ENCODE peak calls at places on chromosomes 5 and 9, in ten cellular contexts. S is GM03348; L is germinal center; T is AG08396; I is frontal cortex; G is activated naive CD4-positive, alpha-beta T cell treated with anti-CD3 and anti-CD28 coated beads for 36 hours; O is T-cell; A is astrocyte of the spinal cord; M is nucleus accumbens; Y is stimulated activated CD4-positive, alpha-beta T cell treated with anti-CD3 and anti-CD28 coated beads, Interleukin-1b, Interleukin-23, amount 100 ng/mL, for 24 hours. E is an unnamed sample.

GRCh38 chr9:97271292-97271691 is 36.2 kb upstream of the CCDC180 start:
- DNase-seq in L (no peak), A (no peak), T (no peak), O (no peak), G (no peak), Y (no peak), S (no peak), M (no peak), I (no peak), E (no peak)

GRCh38 chr5:148827723-148828122 is 1.3 kb downstream of the ADRB2 start:
- DNase-seq in A (peak), T (no peak), Y (no peak), G (no peak), O (no peak), M (no peak), S (no peak), L (no peak), I (no peak), E (no peak)

GRCh38 chr5:57012511-57012910 is 60.6 kb upstream of the MIER3 start:
- DNase-seq in Y (no peak), I (no peak), G (no peak), T (no peak), S (no peak), L (no peak), O (no peak), M (no peak), A (no peak), E (no peak)

GRCh38 chr9:135926402-135927194 is 19.3 kb upstream of the CAMSAP1 start:
- DNase-seq in S (peak), L (no peak), A (peak), Y (peak), G (peak), O (no peak), T (peak), I (no peak), M (no peak), E (peak)

GRCh38 chr5:30846171-30846570 is 347.3 kb upstream of the CDH6 start:
- DNase-seq in L (no peak), A (peak), I (no peak), Y (no peak), S (no peak), T (no peak), M (no peak), G (no peak), O (no peak), E (no peak)

GRCh38 chr5:77138981-77139380 is 51.9 kb upstream of the ZBED3 start:
- DNase-seq in G (no peak), O (no peak), M (peak), S (peak), A (peak), L (no peak), Y (no peak), T (no peak), I (no peak), E (peak)

GRCh38 chr5:14739961-14740360 is 75.4 kb downstream of the OTULIN start:
- DNase-seq in A (no peak), T (no peak), M (no peak), Y (no peak), I (no peak), O (no peak), L (no peak), S (no peak), G (no peak), E (peak)

GRCh38 chr9:83537331-83538171 is 650 bp downstream of the FRMD3 start:
- DNase-seq in G (no peak), S (peak), O (no peak), Y (no peak), T (no peak), A (peak), I (no peak), M (no peak), L (no peak), E (no peak)

GRCh38 chr5:24401767-24402166 is 243.0 kb downstream of the CDH10 start:
- DNase-seq in O (no peak), A (peak), S (peak), Y (no peak), L (no peak), G (no peak), M (no peak), T (no peak), I (no peak), E (no peak)

GRCh38 chr9:137705443-137705863 is 86.6 kb downstream of the EHMT1 start:
- DNase-seq in S (no peak), A (no peak), M (no peak), G (peak), T (no peak), O (peak), L (peak), Y (no peak), I (no peak), E (peak)

GRCh38 chr5:123696948-123697347 is 185.0 kb downstream of the CSNK1G3 start:
- DNase-seq in T (no peak), G (no peak), M (peak), Y (no peak), A (no peak), L (no peak), O (no peak), I (peak), S (peak), E (no peak)

GRCh38 chr9:137030006-137030405 is 1.9 kb downstream of the FUT7 start:
- DNase-seq in I (no peak), S (no peak), O (no peak), G (no peak), L (no peak), A (no peak), Y (no peak), M (no peak), T (no peak), E (no peak)

GRCh38 chr9:85702881-85703280 is 38.9 kb downstream of the AGTPBP1 start:
- DNase-seq in T (no peak), M (no peak), L (no peak), I (no peak), Y (no peak), S (no peak), G (no peak), A (no peak), O (no peak), E (no peak)

GRCh38 chr5:141369994-141370848 is at the start of gene PCDHGB3:
- DNase-seq in M (no peak), O (peak), L (peak), A (peak), G (peak), Y (no peak), T (peak), S (peak), I (no peak), E (peak)

GRCh38 chr9:4985376-4986266 is 549 bp downstream of the JAK2 start:
- DNase-seq in I (no peak), M (peak), G (peak), S (peak), Y (no peak), L (peak), A (peak), T (peak), O (peak), E (peak)

GRCh38 chr9:137156567-137157375 is 13.1 kb downstream of the LRRC26 start:
- DNase-seq in M (peak), A (peak), S (peak), G (peak), O (peak), L (peak), T (peak), I (peak), Y (peak), E (no peak)

GRCh38 chr9:93329632-93330286 is 121.7 kb upstream of the FAM120A start:
- DNase-seq in I (no peak), S (no peak), Y (no peak), L (no peak), O (no peak), T (no peak), A (no peak), M (no peak), G (no peak), E (no peak)

GRCh38 chr5:9194509-9194908 is 351.4 kb downstream of the SEMA5A start:
- DNase-seq in L (no peak), O (no peak), M (no peak), A (peak), S (peak), Y (no peak), T (peak), I (no peak), G (no peak), E (peak)

GRCh38 chr9:70746760-70747159 is 332.3 kb upstream of the KLF9 start:
- DNase-seq in G (no peak), I (no peak), M (no peak), S (no peak), O (no peak), T (no peak), L (no peak), A (no peak), Y (no peak), E (no peak)

GRCh38 chr5:84565866-84566265 is 181.2 kb upstream of the EDIL3 start:
- DNase-seq in O (no peak), M (no peak), T (no peak), S (no peak), Y (no peak), G (no peak), L (no peak), A (no peak), I (no peak), E (no peak)

GRCh38 chr9:22189471-22189870 is 180.4 kb upstream of the CDKN2B start:
- DNase-seq in A (no peak), T (no peak), I (no peak), O (no peak), G (no peak), M (no peak), Y (no peak), S (no peak), L (no peak), E (no peak)

GRCh38 chr9:124210697-124211096 is 47.1 kb upstream of the NEK6 start:
- DNase-seq in G (peak), M (no peak), A (no peak), T (no peak), I (no peak), L (peak), Y (peak), O (no peak), S (no peak), E (no peak)

GRCh38 chr5:150320048-150320555 is 17.4 kb upstream of the ARSI start:
- DNase-seq in Y (no peak), M (peak), L (no peak), G (no peak), O (no peak), I (peak), A (peak), T (peak), S (peak), E (peak)

GRCh38 chr5:166509085-166509484 is 1782.4 kb upstream of the WWC1 start:
- DNase-seq in T (no peak), L (no peak), O (no peak), M (no peak), G (no peak), Y (no peak), A (peak), S (no peak), I (no peak), E (no peak)

GRCh38 chr9:68500457-68501158 is 40.1 kb downstream of the TMEM252 start:
- DNase-seq in Y (no peak), A (peak), S (peak), O (no peak), M (no peak), L (no peak), G (no peak), I (no peak), T (peak), E (peak)

GRCh38 chr5:87076931-87077330 is 190.8 kb upstream of the RASA1 start:
- DNase-seq in O (no peak), Y (no peak), A (peak), G (no peak), M (no peak), I (no peak), L (no peak), T (no peak), S (no peak), E (no peak)

GRCh38 chr9:115202960-115203751 is 85.2 kb upstream of the TNC start:
- DNase-seq in M (no peak), Y (no peak), L (no peak), S (peak), A (peak), O (no peak), I (no peak), T (peak), G (no peak), E (peak)

GRCh38 chr9:36956908-36957307 is 77.2 kb downstream of the PAX5 start:
- DNase-seq in Y (no peak), G (no peak), I (no peak), O (no peak), A (no peak), M (no peak), T (no peak), L (no peak), S (no peak), E (no peak)

GRCh38 chr9:13988944-13989343 is 325.0 kb downstream of the NFIB start:
- DNase-seq in L (no peak), G (no peak), A (no peak), M (no peak), O (no peak), I (no peak), Y (no peak), T (no peak), S (no peak), E (peak)

GRCh38 chr5:2754621-2755370 is 3.3 kb upstream of the IRX2 start:
- DNase-seq in A (no peak), G (no peak), T (no peak), I (no peak), O (no peak), L (no peak), S (peak), M (no peak), Y (no peak), E (no peak)

GRCh38 chr9:69931340-69931739 is 110.7 kb downstream of the CFAP95 start:
- DNase-seq in T (no peak), Y (no peak), I (no peak), S (no peak), G (no peak), M (no peak), L (no peak), A (no peak), O (no peak), E (no peak)

GRCh38 chr5:118407958-118408357 is 580.4 kb downstream of the DTWD2 start:
- DNase-seq in G (no peak), I (no peak), M (no peak), Y (no peak), L (no peak), T (no peak), O (no peak), S (no peak), A (no peak), E (no peak)

GRCh38 chr9:37538099-37538498 is 38.1 kb downstream of the FBXO10 start:
- DNase-seq in I (no peak), S (no peak), M (no peak), G (no peak), Y (no peak), T (no peak), L (no peak), O (no peak), A (no peak), E (no peak)

GRCh38 chr5:137837741-137838389 is 29.8 kb upstream of the MYOT start:
- DNase-seq in A (peak), I (no peak), T (no peak), G (no peak), Y (no peak), O (no peak), L (no peak), M (no peak), S (no peak), E (peak)

GRCh38 chr9:72442212-72442607 is 77.2 kb upstream of the ZFAND5 start:
- DNase-seq in Y (no peak), I (no peak), T (peak), S (peak), G (no peak), A (peak), M (no peak), L (no peak), O (no peak), E (peak)

GRCh38 chr9:21696411-21696865 is 106.0 kb upstream of the MTAP start:
- DNase-seq in L (no peak), O (no peak), T (no peak), S (peak), Y (no peak), A (peak), M (no peak), G (no peak), I (no peak), E (peak)

GRCh38 chr9:13279284-13280162 is at the start of gene MPDZ:
- DNase-seq in I (peak), A (peak), S (peak), G (no peak), T (peak), L (peak), Y (no peak), M (peak), O (no peak), E (peak)

E was measured in osteoblast.